ENCODE peak calls at places on chromosomes 1 and 21, in four cellular contexts. One of them, this sample, is unnamed.

GRCh38 chr1:172529304-172529703 is 3.6 kb upstream of the SUCO start:
- DNase-seq in endothelial cell: no peak
- DNase-seq in stimulated activated CD4-positive, alpha-beta T cell treated with anti-CD3 and anti-CD28 coated beads, Interleukin-1b, Interleukin-23, amount 100 ng/mL, for 4 hours: no peak
- DNase-seq in lower leg skin: no peak
- DNase-seq in this sample: no peak

GRCh38 chr1:67019600-67020136 is 34.3 kb downstream of the SLC35D1 start:
- DNase-seq in endothelial cell: no peak
- DNase-seq in stimulated activated CD4-positive, alpha-beta T cell treated with anti-CD3 and anti-CD28 coated beads, Interleukin-1b, Interleukin-23, amount 100 ng/mL, for 4 hours: no peak
- DNase-seq in lower leg skin: no peak
- DNase-seq in this sample: no peak

GRCh38 chr1:212368073-212368484 is 46.6 kb downstream of the PACC1 start:
- DNase-seq in endothelial cell: peak
- DNase-seq in stimulated activated CD4-positive, alpha-beta T cell treated with anti-CD3 and anti-CD28 coated beads, Interleukin-1b, Interleukin-23, amount 100 ng/mL, for 4 hours: peak
- DNase-seq in lower leg skin: peak
- DNase-seq in this sample: peak

GRCh38 chr1:225651872-225652725 is 824 bp downstream of the ENAH start:
- DNase-seq in endothelial cell: no peak
- DNase-seq in stimulated activated CD4-positive, alpha-beta T cell treated with anti-CD3 and anti-CD28 coated beads, Interleukin-1b, Interleukin-23, amount 100 ng/mL, for 4 hours: no peak
- DNase-seq in lower leg skin: no peak
- DNase-seq in this sample: no peak

GRCh38 chr1:220798338-220798737 is 11.6 kb downstream of the MTARC1 start:
- DNase-seq in endothelial cell: no peak
- DNase-seq in stimulated activated CD4-positive, alpha-beta T cell treated with anti-CD3 and anti-CD28 coated beads, Interleukin-1b, Interleukin-23, amount 100 ng/mL, for 4 hours: no peak
- DNase-seq in lower leg skin: no peak
- DNase-seq in this sample: no peak

GRCh38 chr1:71834570-71835441 is 447.5 kb downstream of the NEGR1 start:
- DNase-seq in endothelial cell: no peak
- DNase-seq in stimulated activated CD4-positive, alpha-beta T cell treated with anti-CD3 and anti-CD28 coated beads, Interleukin-1b, Interleukin-23, amount 100 ng/mL, for 4 hours: no peak
- DNase-seq in lower leg skin: no peak
- DNase-seq in this sample: no peak

GRCh38 chr1:30697571-30697970 is 25.8 kb downstream of the MATN1 start:
- DNase-seq in endothelial cell: no peak
- DNase-seq in stimulated activated CD4-positive, alpha-beta T cell treated with anti-CD3 and anti-CD28 coated beads, Interleukin-1b, Interleukin-23, amount 100 ng/mL, for 4 hours: no peak
- DNase-seq in lower leg skin: no peak
- DNase-seq in this sample: no peak

GRCh38 chr1:20426923-20427322 is 59.1 kb downstream of the CAMK2N1 start:
- DNase-seq in endothelial cell: no peak
- DNase-seq in stimulated activated CD4-positive, alpha-beta T cell treated with anti-CD3 and anti-CD28 coated beads, Interleukin-1b, Interleukin-23, amount 100 ng/mL, for 4 hours: no peak
- DNase-seq in lower leg skin: no peak
- DNase-seq in this sample: no peak

GRCh38 chr21:33685613-33686197 is 43.4 kb downstream of the ITSN1 start:
- DNase-seq in endothelial cell: no peak
- DNase-seq in stimulated activated CD4-positive, alpha-beta T cell treated with anti-CD3 and anti-CD28 coated beads, Interleukin-1b, Interleukin-23, amount 100 ng/mL, for 4 hours: no peak
- DNase-seq in lower leg skin: no peak
- DNase-seq in this sample: no peak

GRCh38 chr1:91650764-91651163 is 150.1 kb downstream of the CDC7 start:
- DNase-seq in endothelial cell: no peak
- DNase-seq in stimulated activated CD4-positive, alpha-beta T cell treated with anti-CD3 and anti-CD28 coated beads, Interleukin-1b, Interleukin-23, amount 100 ng/mL, for 4 hours: no peak
- DNase-seq in lower leg skin: peak
- DNase-seq in this sample: no peak

GRCh38 chr21:43835861-43836260 is 29.2 kb upstream of the AGPAT3 start:
- DNase-seq in endothelial cell: no peak
- DNase-seq in stimulated activated CD4-positive, alpha-beta T cell treated with anti-CD3 and anti-CD28 coated beads, Interleukin-1b, Interleukin-23, amount 100 ng/mL, for 4 hours: no peak
- DNase-seq in lower leg skin: no peak
- DNase-seq in this sample: no peak

GRCh38 chr1:221725683-221726330 is 16.1 kb downstream of the DUSP10 start:
- DNase-seq in endothelial cell: no peak
- DNase-seq in stimulated activated CD4-positive, alpha-beta T cell treated with anti-CD3 and anti-CD28 coated beads, Interleukin-1b, Interleukin-23, amount 100 ng/mL, for 4 hours: no peak
- DNase-seq in lower leg skin: no peak
- DNase-seq in this sample: peak

GRCh38 chr1:219031821-219032220 is 141.9 kb upstream of the LYPLAL1 start:
- DNase-seq in endothelial cell: no peak
- DNase-seq in stimulated activated CD4-positive, alpha-beta T cell treated with anti-CD3 and anti-CD28 coated beads, Interleukin-1b, Interleukin-23, amount 100 ng/mL, for 4 hours: no peak
- DNase-seq in lower leg skin: no peak
- DNase-seq in this sample: no peak

GRCh38 chr1:94989911-94990463 is 63.1 kb upstream of the CNN3 start:
- DNase-seq in endothelial cell: no peak
- DNase-seq in stimulated activated CD4-positive, alpha-beta T cell treated with anti-CD3 and anti-CD28 coated beads, Interleukin-1b, Interleukin-23, amount 100 ng/mL, for 4 hours: no peak
- DNase-seq in lower leg skin: no peak
- DNase-seq in this sample: no peak

GRCh38 chr21:45898028-45898350 is 83.6 kb upstream of the COL6A1 start:
- DNase-seq in endothelial cell: no peak
- DNase-seq in stimulated activated CD4-positive, alpha-beta T cell treated with anti-CD3 and anti-CD28 coated beads, Interleukin-1b, Interleukin-23, amount 100 ng/mL, for 4 hours: no peak
- DNase-seq in lower leg skin: no peak
- DNase-seq in this sample: no peak

GRCh38 chr1:184296466-184297243 is 90.2 kb upstream of the C1orf21 start:
- DNase-seq in endothelial cell: no peak
- DNase-seq in stimulated activated CD4-positive, alpha-beta T cell treated with anti-CD3 and anti-CD28 coated beads, Interleukin-1b, Interleukin-23, amount 100 ng/mL, for 4 hours: no peak
- DNase-seq in lower leg skin: peak
- DNase-seq in this sample: no peak

GRCh38 chr1:11982010-11982392 is 1.8 kb downstream of the MFN2 start:
- DNase-seq in endothelial cell: no peak
- DNase-seq in stimulated activated CD4-positive, alpha-beta T cell treated with anti-CD3 and anti-CD28 coated beads, Interleukin-1b, Interleukin-23, amount 100 ng/mL, for 4 hours: no peak
- DNase-seq in lower leg skin: no peak
- DNase-seq in this sample: no peak

GRCh38 chr1:42975038-42975437 is 16.4 kb upstream of the SLC2A1 start:
- DNase-seq in endothelial cell: no peak
- DNase-seq in stimulated activated CD4-positive, alpha-beta T cell treated with anti-CD3 and anti-CD28 coated beads, Interleukin-1b, Interleukin-23, amount 100 ng/mL, for 4 hours: no peak
- DNase-seq in lower leg skin: no peak
- DNase-seq in this sample: no peak

GRCh38 chr1:113369040-113369439 is 21.3 kb upstream of the MAGI3 start:
- DNase-seq in endothelial cell: no peak
- DNase-seq in stimulated activated CD4-positive, alpha-beta T cell treated with anti-CD3 and anti-CD28 coated beads, Interleukin-1b, Interleukin-23, amount 100 ng/mL, for 4 hours: no peak
- DNase-seq in lower leg skin: no peak
- DNase-seq in this sample: no peak

GRCh38 chr1:2417833-2418225 is 5.5 kb upstream of the PEX10 start:
- DNase-seq in endothelial cell: no peak
- DNase-seq in stimulated activated CD4-positive, alpha-beta T cell treated with anti-CD3 and anti-CD28 coated beads, Interleukin-1b, Interleukin-23, amount 100 ng/mL, for 4 hours: no peak
- DNase-seq in lower leg skin: no peak
- DNase-seq in this sample: no peak

GRCh38 chr1:18936814-18937481 is 19.5 kb downstream of the IFFO2 start:
- DNase-seq in endothelial cell: no peak
- DNase-seq in stimulated activated CD4-positive, alpha-beta T cell treated with anti-CD3 and anti-CD28 coated beads, Interleukin-1b, Interleukin-23, amount 100 ng/mL, for 4 hours: no peak
- DNase-seq in lower leg skin: no peak
- DNase-seq in this sample: no peak

GRCh38 chr1:204685236-204686006 is at the start of gene LRRN2:
- DNase-seq in endothelial cell: peak
- DNase-seq in stimulated activated CD4-positive, alpha-beta T cell treated with anti-CD3 and anti-CD28 coated beads, Interleukin-1b, Interleukin-23, amount 100 ng/mL, for 4 hours: no peak
- DNase-seq in lower leg skin: no peak
- DNase-seq in this sample: no peak

GRCh38 chr1:17587693-17588047 is 48.2 kb downstream of the ARHGEF10L start:
- DNase-seq in endothelial cell: no peak
- DNase-seq in stimulated activated CD4-positive, alpha-beta T cell treated with anti-CD3 and anti-CD28 coated beads, Interleukin-1b, Interleukin-23, amount 100 ng/mL, for 4 hours: no peak
- DNase-seq in lower leg skin: no peak
- DNase-seq in this sample: no peak

GRCh38 chr1:21801100-21801499 is 11.0 kb upstream of the LDLRAD2 start:
- DNase-seq in endothelial cell: no peak
- DNase-seq in stimulated activated CD4-positive, alpha-beta T cell treated with anti-CD3 and anti-CD28 coated beads, Interleukin-1b, Interleukin-23, amount 100 ng/mL, for 4 hours: no peak
- DNase-seq in lower leg skin: no peak
- DNase-seq in this sample: no peak

GRCh38 chr1:38538834-38539233 is 320.7 kb downstream of the RRAGC start:
- DNase-seq in endothelial cell: no peak
- DNase-seq in stimulated activated CD4-positive, alpha-beta T cell treated with anti-CD3 and anti-CD28 coated beads, Interleukin-1b, Interleukin-23, amount 100 ng/mL, for 4 hours: no peak
- DNase-seq in lower leg skin: no peak
- DNase-seq in this sample: no peak

This sample was measured in germinal center.